ENCODE peak calls at places on chromosome 7, in eight cellular contexts. Y, R, X, O, M, P, N and F are unnamed samples.

GRCh38 chr7:75638607-75639070 is 100.1 kb downstream of the HIP1 start:
- DNase-seq in Y (peak; percentile 74), R (peak; percentile 29), X (peak; percentile 64), O (peak; percentile 69), M (no peak), P (no peak), N (no peak), F (peak; percentile 82)

GRCh38 chr7:152436279-152437147 is 710 bp upstream of the KMT2C start:
- DNase-seq in Y (peak; percentile 98), R (peak; percentile 95), X (peak; percentile 94), O (peak; percentile 95), M (peak; percentile 53), P (peak; percentile 86), N (peak; percentile 94), F (peak; percentile 73)

GRCh38 chr7:45720989-45721388 is 146.8 kb downstream of the ADCY1 start:
- DNase-seq in Y (no peak), R (no peak), X (no peak), O (no peak), M (no peak), P (no peak), N (no peak), F (no peak)

GRCh38 chr7:116782177-116782711 is 80.1 kb upstream of the CAPZA2 start:
- DNase-seq in Y (no peak), R (no peak), X (no peak), O (no peak), M (no peak), P (no peak), N (no peak), F (no peak)

GRCh38 chr7:157043745-157044144 is 33.3 kb upstream of the MNX1 start:
- DNase-seq in Y (peak; percentile 81), R (no peak), X (peak; percentile 51), O (no peak), M (no peak), P (no peak), N (no peak), F (peak; percentile 68)

GRCh38 chr7:120028636-120029035 is 244.3 kb upstream of the KCND2 start:
- DNase-seq in Y (no peak), R (no peak), X (no peak), O (no peak), M (no peak), P (no peak), N (no peak), F (no peak)

GRCh38 chr7:43602271-43602670 is 19.4 kb downstream of the STK17A start:
- DNase-seq in Y (no peak), R (no peak), X (no peak), O (no peak), M (no peak), P (no peak), N (no peak), F (no peak)

GRCh38 chr7:4841007-4841784 is 20.6 kb downstream of the PAPOLB start:
- DNase-seq in Y (no peak), R (no peak), X (no peak), O (no peak), M (no peak), P (no peak), N (no peak), F (no peak)

GRCh38 chr7:151818674-151819519 is 58.0 kb downstream of the PRKAG2 start:
- DNase-seq in Y (no peak), R (no peak), X (peak; percentile 89), O (no peak), M (no peak), P (no peak), N (no peak), F (no peak)

GRCh38 chr7:141563956-141564623 is 12.9 kb downstream of the AGK start:
- DNase-seq in Y (no peak), R (no peak), X (no peak), O (no peak), M (no peak), P (no peak), N (peak; percentile 6), F (no peak)

GRCh38 chr7:158386355-158386618 is 201.3 kb downstream of the PTPRN2 start:
- DNase-seq in Y (no peak), R (no peak), X (no peak), O (no peak), M (no peak), P (no peak), N (no peak), F (no peak)

GRCh38 chr7:18976715-18977466 is 140.5 kb downstream of the TWIST1 start:
- DNase-seq in Y (no peak), R (no peak), X (no peak), O (no peak), M (no peak), P (no peak), N (no peak), F (no peak)

GRCh38 chr7:90660819-90661218 is 64.7 kb downstream of the CDK14 start:
- DNase-seq in Y (no peak), R (no peak), X (no peak), O (no peak), M (no peak), P (no peak), N (no peak), F (no peak)

GRCh38 chr7:3300221-3300650 is 816 bp upstream of the SDK1 start:
- DNase-seq in Y (peak; percentile 71), R (no peak), X (peak; percentile 36), O (no peak), M (no peak), P (no peak), N (peak; percentile 15), F (peak; percentile 64)

DNA sequence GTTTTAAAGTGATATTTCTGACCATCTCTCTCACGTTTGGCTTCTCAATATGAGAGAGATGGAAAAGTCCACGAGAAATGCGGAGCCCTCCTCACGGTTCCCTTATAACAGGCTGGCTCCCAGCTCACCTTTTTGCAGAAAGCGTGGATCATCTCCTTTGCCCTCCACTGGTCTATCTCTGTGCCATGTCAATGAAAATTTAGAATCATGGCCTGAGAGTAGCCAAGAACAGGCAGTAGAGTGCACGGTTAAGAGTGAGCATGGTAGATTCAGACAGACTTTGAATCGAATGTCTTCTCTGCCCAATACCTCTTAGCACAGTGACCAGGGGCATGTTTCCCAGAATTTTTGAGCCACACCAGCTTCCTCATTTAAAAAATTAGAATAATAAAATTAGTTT is 1.1 kb downstream of the GIMAP7 start:
- DNase-seq in Y (no peak), R (no peak), X (no peak), O (no peak), M (no peak), P (no peak), N (no peak), F (no peak)
- H3K27ac ChIP-seq in Y (peak overlapping the region; percentile 66), R (peak overlapping the region; percentile 74), X (no peak overlapping the region), O (no peak overlapping the region), M (peak overlapping the region; percentile 15), P (peak overlapping the region; percentile 77), N (no peak overlapping the region), F (peak overlapping the region; percentile 7)

GRCh38 chr7:1387261-1387660 is 72.0 kb downstream of the MICALL2 start:
- DNase-seq in Y (no peak), R (no peak), X (no peak), O (no peak), M (no peak), P (no peak), N (no peak), F (no peak)
- H3K4me1 ChIP-seq in Y (no peaks in the 10 kb centered on the region), R (no peaks in the 10 kb centered on the region), X (no peaks in the 10 kb centered on the region), O (no peaks in the 10 kb centered on the region), M (no peaks in the 10 kb centered on the region), P (no peaks in the 10 kb centered on the region), N (no peaks in the 10 kb centered on the region), F (no peaks in the 10 kb centered on the region)

DNA sequence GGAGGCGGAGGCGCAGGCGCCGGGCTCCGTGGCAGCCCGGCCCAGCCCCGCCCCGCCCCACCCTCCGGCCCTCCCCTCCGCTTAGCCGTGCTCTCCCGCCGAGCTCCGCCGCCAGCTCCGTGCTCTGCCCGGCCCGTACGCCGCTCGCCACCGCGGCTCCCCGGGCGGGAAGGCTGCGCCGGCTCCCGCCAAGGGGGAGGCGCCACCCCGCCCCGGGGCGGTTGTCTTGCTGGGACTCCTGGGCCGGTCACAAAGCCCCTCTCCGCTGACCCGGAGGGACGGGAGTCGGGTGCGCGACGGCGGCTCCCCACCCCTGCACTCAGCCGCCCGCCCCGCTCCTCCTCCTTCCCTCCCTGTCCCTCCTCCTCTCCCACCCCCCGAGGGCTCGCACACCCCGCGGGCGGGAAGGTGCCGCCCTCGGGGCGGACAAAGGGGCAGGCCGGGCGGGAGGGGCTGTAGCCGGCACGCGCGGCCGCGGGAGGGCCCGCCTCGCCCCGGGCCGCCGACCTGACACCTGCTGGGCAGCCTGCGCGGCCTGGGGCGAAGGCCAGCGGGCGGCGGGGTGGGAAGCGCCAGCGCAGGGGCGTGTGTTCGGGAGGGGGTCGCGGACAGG is 11.5 kb upstream of the SP8 start:
- DNase-seq in Y (no peak), R (peak; percentile 69), X (peak; percentile 79), O (no peak), M (no peak), P (no peak), N (peak; percentile 44), F (no peak)
- H3K27ac ChIP-seq in Y (no peak overlapping the region), R (no peak overlapping the region), X (peak overlapping the region; percentile 59), O (no peak overlapping the region), M (no peak overlapping the region), P (no peak overlapping the region), N (peak overlapping the region; percentile 70), F (no peak overlapping the region)

GRCh38 chr7:112874909-112875308 is 84.7 kb upstream of the TMEM168 start:
- DNase-seq in Y (no peak), R (no peak), X (no peak), O (no peak), M (no peak), P (no peak), N (no peak), F (no peak)
- H3K4me1 ChIP-seq in Y (no peaks in the 10 kb centered on the region), R (peaks cover 11% of the 10 kb centered on the region), X (no peaks in the 10 kb centered on the region), O (no peaks in the 10 kb centered on the region), M (no peaks in the 10 kb centered on the region), P (no peaks in the 10 kb centered on the region), N (no peaks in the 10 kb centered on the region), F (no peaks in the 10 kb centered on the region)